ENCODE peak calls at places on chromosomes 1 and 21, in eight cellular contexts. B is astrocyte, Z is neuronal stem cell, F is GM23338, K is HepG2, J is Karpas-422, G is PC-3, C is fibroblast of lung. H is an unnamed sample.

GRCh38 chr1:237786066-237786719 is 104.5 kb downstream of the ZP4 start:
- DNase-seq in B (no peak), Z (no peak), F (no peak), K (no peak), J (no peak), G (no peak), C (no peak), H (no peak)

GRCh38 chr1:236063551-236063918 is 1.4 kb downstream of the NID1 start:
- DNase-seq in B (no peak), Z (no peak), F (no peak), K (no peak), J (no peak), G (no peak), C (no peak), H (no peak)

GRCh38 chr1:227901906-227902640 is 45.7 kb downstream of the WNT9A start:
- DNase-seq in B (peak; percentile 31), Z (no peak), F (no peak), K (peak; percentile 16), J (no peak), G (peak; percentile 55), C (peak; percentile 45), H (no peak)

GRCh38 chr1:161919229-161919628 is 104.4 kb downstream of the OLFML2B start:
- DNase-seq in B (no peak), Z (no peak), F (no peak), K (no peak), J (no peak), G (no peak), C (no peak), H (no peak)

GRCh38 chr1:156911587-156912298 is 8.7 kb upstream of the LRRC71 start:
- DNase-seq in B (no peak), Z (no peak), F (no peak), K (no peak), J (no peak), G (no peak), C (no peak), H (no peak)

GRCh38 chr1:118151312-118151937 is 33.6 kb downstream of the SPAG17 start:
- DNase-seq in B (peak; percentile 14), Z (peak; percentile 55), F (peak; percentile 76), K (peak; percentile 23), J (peak; percentile 79), G (peak; percentile 79), C (peak; percentile 34), H (peak; percentile 29)

GRCh38 chr1:41568204-41568603 is 83.7 kb upstream of the EDN2 start:
- DNase-seq in B (no peak), Z (no peak), F (no peak), K (no peak), J (no peak), G (no peak), C (no peak), H (no peak)

GRCh38 chr1:6613361-6614018 is at the start of gene PHF13:
- DNase-seq in B (peak; percentile 95), Z (peak; percentile 99), F (peak; percentile 99), K (peak; percentile 97), J (peak; percentile 99), G (peak; percentile 100), C (peak; percentile 98), H (peak; percentile 99)

GRCh38 chr1:35461966-35462651 is 95.1 kb downstream of the KIAA0319L start:
- DNase-seq in B (no peak), Z (no peak), F (no peak), K (no peak), J (no peak), G (no peak), C (no peak), H (no peak)

GRCh38 chr1:147723691-147724323 is 36.6 kb downstream of the GJA5 start:
- DNase-seq in B (no peak), Z (peak; percentile 51), F (peak; percentile 91), K (peak; percentile 51), J (peak; percentile 56), G (peak; percentile 85), C (peak; percentile 5), H (peak; percentile 36)

GRCh38 chr1:211267204-211267857 is 8.2 kb downstream of the RCOR3 start:
- DNase-seq in B (no peak), Z (no peak), F (no peak), K (no peak), J (no peak), G (no peak), C (no peak), H (no peak)

GRCh38 chr1:32889731-32890278 is 3.5 kb downstream of the HPCA start:
- DNase-seq in B (no peak), Z (no peak), F (no peak), K (no peak), J (no peak), G (no peak), C (no peak), H (no peak)

GRCh38 chr1:61254629-61255323 is 172.4 kb downstream of the NFIA start:
- DNase-seq in B (no peak), Z (no peak), F (no peak), K (no peak), J (no peak), G (peak; percentile 44), C (no peak), H (no peak)

GRCh38 chr1:100073531-100073930 is 59.2 kb downstream of the SASS6 start:
- DNase-seq in B (peak; percentile 33), Z (no peak), F (no peak), K (no peak), J (no peak), G (no peak), C (peak; percentile 56), H (no peak)

GRCh38 chr1:100076319-100076718 is 56.4 kb downstream of the SASS6 start:
- DNase-seq in B (no peak), Z (no peak), F (no peak), K (no peak), J (no peak), G (no peak), C (no peak), H (no peak)

GRCh38 chr1:100076744-100077143 is 56.0 kb downstream of the SASS6 start:
- DNase-seq in B (no peak), Z (no peak), F (no peak), K (no peak), J (no peak), G (no peak), C (no peak), H (no peak)

GRCh38 chr1:100075773-100076172 is 57.0 kb downstream of the SASS6 start:
- DNase-seq in B (no peak), Z (no peak), F (no peak), K (no peak), J (no peak), G (no peak), C (no peak), H (no peak)

GRCh38 chr1:100074604-100075395 is 57.9 kb downstream of the SASS6 start:
- DNase-seq in B (no peak), Z (no peak), F (no peak), K (no peak), J (no peak), G (no peak), C (no peak), H (no peak)
- H3K36me3 ChIP-seq in B (peaks cover 39% of the 10 kb centered on the region), Z (peaks cover 99% of the 10 kb centered on the region), F (peaks cover 29% of the 10 kb centered on the region), K (peaks cover 73% of the 10 kb centered on the region), J (peaks cover 61% of the 10 kb centered on the region), G (peaks cover 44% of the 10 kb centered on the region), C (peaks cover 10% of the 10 kb centered on the region), H (no peaks in the 10 kb centered on the region)

DNA sequence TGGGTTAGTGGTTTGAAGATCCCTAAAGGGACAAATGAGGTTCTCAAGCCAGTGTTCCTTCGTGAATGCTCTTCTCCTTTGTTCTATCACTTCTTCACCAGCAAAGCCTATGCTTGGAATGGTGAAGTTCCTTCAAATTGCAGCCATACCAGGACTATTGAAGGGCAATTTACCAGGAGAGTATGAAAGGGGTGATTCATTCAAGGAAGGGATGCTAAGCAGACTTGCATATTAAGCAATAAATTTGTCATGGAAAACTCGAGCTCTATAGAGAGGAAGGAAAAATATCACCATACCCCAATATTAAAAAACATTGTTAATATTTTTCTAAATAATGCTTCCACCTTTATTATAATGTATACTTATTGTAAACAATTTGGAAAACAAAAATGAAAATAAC is 9.3 kb upstream of the TSNAX start:
- DNase-seq in B (peak; percentile 14), Z (no peak), F (no peak), K (no peak), J (no peak), G (no peak), C (peak; percentile 29), H (no peak)
- H3K4me3 ChIP-seq in B (no peak overlapping the region), Z (no peak overlapping the region), F (no peak overlapping the region), K (no peak overlapping the region), J (no peak overlapping the region), G (no peak overlapping the region), C (no peak overlapping the region), H (no peak overlapping the region)

DNA sequence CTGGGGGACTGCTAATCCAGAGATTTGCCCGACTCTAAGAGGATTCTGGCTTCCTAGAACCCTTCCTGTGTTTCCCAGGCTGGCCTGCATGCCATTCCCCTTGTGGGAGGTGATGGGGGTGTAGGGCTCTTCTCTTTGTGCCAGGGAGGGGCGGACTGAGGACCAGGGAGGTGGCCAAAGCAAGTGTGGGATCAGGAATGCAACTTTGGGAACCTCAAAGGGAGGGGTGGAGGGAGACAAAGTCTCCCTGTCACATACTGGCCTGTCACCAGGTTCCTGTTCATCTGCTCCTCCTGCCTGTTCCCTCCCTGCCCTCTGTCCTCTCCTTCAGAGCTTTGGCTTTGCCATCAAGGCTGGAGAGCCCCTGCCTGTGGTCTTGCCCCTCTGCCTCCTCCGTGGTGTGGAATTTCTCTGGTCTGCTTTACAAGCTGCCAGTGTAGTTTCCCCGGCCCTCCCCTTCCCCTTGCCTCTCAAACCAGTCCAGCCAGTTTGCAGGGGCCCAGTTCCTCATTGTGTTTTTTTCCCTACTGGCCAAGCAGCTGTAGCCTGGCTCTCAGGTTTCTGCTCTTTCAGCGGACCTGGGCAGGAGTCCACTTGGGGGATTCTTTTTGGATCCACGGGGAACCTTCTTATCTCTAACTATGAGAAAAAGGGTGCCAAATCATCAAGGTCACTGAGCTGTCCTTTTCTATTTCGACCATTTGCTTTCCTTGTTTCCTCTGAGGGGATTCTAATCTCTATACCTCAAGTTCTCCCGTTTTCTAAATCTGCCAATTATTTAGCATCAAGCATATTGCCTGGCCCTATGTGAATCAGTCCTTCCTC is 1.8 kb downstream of the CGN start:
- DNase-seq in B (no peak), Z (no peak), F (peak; percentile 87), K (no peak), J (no peak), G (peak; percentile 95), C (no peak), H (no peak)
- H3K4me2 ChIP-seq in B (no peak overlapping the region), Z (no peak overlapping the region), F (peak overlapping the region; percentile 96), K (peak overlapping the region; percentile 91), J (no peak overlapping the region), G (peak overlapping the region; percentile 95), C (no peak overlapping the region), H (peak overlapping the region; percentile 93)

GRCh38 chr1:27551170-27551952 is 52.6 kb downstream of the AHDC1 start:
- DNase-seq in B (no peak), Z (no peak), F (no peak), K (no peak), J (no peak), G (no peak), C (no peak), H (no peak)
- H3K36me3 ChIP-seq in B (peaks cover 3% of the 10 kb centered on the region), Z (peaks cover 92% of the 10 kb centered on the region), F (no peaks in the 10 kb centered on the region), K (peaks cover 11% of the 10 kb centered on the region), J (no peaks in the 10 kb centered on the region), G (peaks cover 33% of the 10 kb centered on the region), C (peaks cover 41% of the 10 kb centered on the region), H (no peaks in the 10 kb centered on the region)

GRCh38 chr1:145961109-145961424 is 3.2 kb upstream of the LIX1L start:
- DNase-seq in B (no peak), Z (no peak), F (peak; percentile 30), K (no peak), J (no peak), G (no peak), C (no peak), H (no peak)
- H3K4me3 ChIP-seq in B (peak overlapping the region; percentile 71), Z (peak overlapping the region; percentile 66), F (peak overlapping the region; percentile 90), K (peak overlapping the region; percentile 60), J (peak overlapping the region; percentile 77), G (peak overlapping the region; percentile 76), C (peak overlapping the region; percentile 62), H (peak overlapping the region; percentile 56)

GRCh38 chr21:10425856-10426255 is 95.5 kb upstream of the TPTE start:
- DNase-seq in B (no peak), Z (no peak), F (no peak), K (no peak), J (peak; percentile 40), G (no peak), C (no peak), H (no peak)
- H3K4me2 ChIP-seq in B (no peak overlapping the region), Z (no peak overlapping the region), F (no peak overlapping the region), K (no peak overlapping the region), J (no peak overlapping the region), G (no peak overlapping the region), C (no peak overlapping the region), H (no peak overlapping the region)

H was measured in MM.1S.